ENCODE peak calls at places on chromosomes 12 and 14, in four cellular contexts. O is tibial artery, S is right atrium auricular region, X is transverse colon. P is an unnamed sample.

GRCh38 chr14:22555573-22556011 is 33.4 kb downstream of the DAD1 start:
- DNase-seq in S (no peak), X (no peak), O (no peak), P (no peak)

GRCh38 chr14:22123188-22123560 is 449.6 kb upstream of the OR4E1 start:
- DNase-seq in O (no peak), S (no peak), X (no peak), P (no peak)

GRCh38 chr12:7042847-7043246 is 17.7 kb upstream of the C1S start:
- DNase-seq in O (no peak), S (no peak), X (no peak), P (no peak)

GRCh38 chr14:67166450-67166853 is 22.8 kb upstream of the GARIN2 start:
- DNase-seq in O (no peak), X (peak; percentile 32), S (no peak), P (peak; percentile 47)

GRCh38 chr14:64721391-64721791 is 17.2 kb downstream of the PLEKHG3 start:
- DNase-seq in X (peak; percentile 64), O (peak; percentile 85), S (no peak), P (no peak)

GRCh38 chr14:24425704-24426103 is 3.8 kb downstream of the CBLN3 start:
- DNase-seq in X (no peak), S (no peak), O (no peak), P (peak; percentile 58)

GRCh38 chr14:86639146-86639545 is 1109.2 kb downstream of the FLRT2 start:
- DNase-seq in O (no peak), X (no peak), S (no peak), P (no peak)

GRCh38 chr12:66428261-66428660 is 126.0 kb downstream of the HELB start:
- DNase-seq in O (no peak), S (no peak), X (no peak), P (no peak)

GRCh38 chr14:23438130-23438893 is 2.9 kb upstream of the MYH7 start:
- DNase-seq in S (peak; percentile 66), X (no peak), O (no peak), P (no peak)

GRCh38 chr12:123743002-123743401 is 19.1 kb upstream of the DNAH10 start:
- DNase-seq in O (no peak), S (no peak), X (no peak), P (no peak)

GRCh38 chr12:124294686-124295315 is at the start of gene RFLNA:
- DNase-seq in O (no peak), S (no peak), X (peak; percentile 58), P (no peak)

GRCh38 chr12:127559349-127560040 is 707.5 kb upstream of the TMEM132C start:
- DNase-seq in O (no peak), S (no peak), X (peak; percentile 22), P (peak; percentile 72)

GRCh38 chr12:131021142-131021541 is 67.4 kb downstream of the ADGRD1 start:
- DNase-seq in O (no peak), S (no peak), X (no peak), P (no peak)
- TF ChIP-seq CTCF in O (no peak), S (no peak), X (no peak), P (no peak)

GRCh38 chr14:89958966-89959365 is 3.2 kb downstream of the TDP1 start:
- DNase-seq in S (no peak), O (no peak), X (no peak), P (no peak)
- H3K27ac ChIP-seq in S (no peak overlapping the region), O (no peak overlapping the region), X (no peak overlapping the region), P (no peak overlapping the region)

GRCh38 chr14:45290547-45290946 is 37.5 kb upstream of the MIS18BP1 start:
- DNase-seq in S (no peak), O (no peak), X (no peak), P (no peak)

GRCh38 chr14:45287609-45288008 is 34.6 kb upstream of the MIS18BP1 start:
- DNase-seq in O (no peak), X (no peak), S (no peak), P (no peak)

GRCh38 chr14:45284802-45285201 is 31.8 kb upstream of the MIS18BP1 start:
- DNase-seq in O (no peak), X (no peak), S (no peak), P (no peak)
- H3K4me3 ChIP-seq in O (no peak overlapping the region), X (no peak overlapping the region), S (no peak overlapping the region), P (no peak overlapping the region)

GRCh38 chr14:89013098-89013504 is 188.7 kb downstream of the TTC8 start:
- DNase-seq in X (peak; percentile 79), S (no peak), O (no peak), P (no peak)
- TF ChIP-seq CTCF in X (peak; percentile 51), S (no peak), O (no peak), P (no peak)

GRCh38 chr12:116533343-116534248 is 25.6 kb upstream of the MAP1LC3B2 start:
- DNase-seq in S (no peak), X (peak; percentile 83), O (peak; percentile 63), P (peak; percentile 81)
- H3K27ac ChIP-seq in S (peak overlapping the region; percentile 61), X (peak overlapping the region; percentile 59), O (peak overlapping the region; percentile 62), P (no peak overlapping the region)

DNA sequence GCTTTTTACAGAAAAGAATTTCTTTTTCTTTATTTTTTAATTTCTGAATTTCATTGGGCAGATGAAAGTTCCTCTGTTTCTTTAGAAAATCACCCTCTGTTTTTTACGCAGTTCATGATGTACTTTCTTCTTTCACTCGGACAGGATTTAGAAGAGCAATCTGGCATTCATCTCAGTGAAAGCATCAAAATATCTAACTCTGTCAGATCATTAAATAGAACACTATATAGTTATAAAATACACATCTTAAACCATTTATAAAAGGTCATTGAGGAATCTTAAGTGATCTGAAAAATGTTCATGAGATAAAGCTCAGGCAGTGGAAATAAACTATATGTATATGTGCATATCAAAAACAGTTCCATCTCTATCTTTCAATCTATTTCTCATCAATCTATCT is 3.9 kb downstream of the IFNG-AS1 start:
- DNase-seq in S (no peak), X (no peak), O (no peak), P (no peak)
- H3K4me3 ChIP-seq in S (no peak overlapping the region), X (no peak overlapping the region), O (no peak overlapping the region), P (no peak overlapping the region)

GRCh38 chr14:69244946-69245345 is 15.0 kb upstream of the GALNT16 start:
- DNase-seq in S (no peak), X (no peak), O (no peak), P (peak; percentile 49)

GRCh38 chr14:69249603-69250002 is 10.4 kb upstream of the GALNT16 start:
- DNase-seq in O (no peak), X (no peak), S (no peak), P (no peak)

GRCh38 chr14:69252851-69253250 is 7.1 kb upstream of the GALNT16 start:
- DNase-seq in X (no peak), O (no peak), S (no peak), P (no peak)

GRCh38 chr14:69246331-69246730 is 13.6 kb upstream of the GALNT16 start:
- DNase-seq in S (no peak), O (no peak), X (no peak), P (no peak)

DNA sequence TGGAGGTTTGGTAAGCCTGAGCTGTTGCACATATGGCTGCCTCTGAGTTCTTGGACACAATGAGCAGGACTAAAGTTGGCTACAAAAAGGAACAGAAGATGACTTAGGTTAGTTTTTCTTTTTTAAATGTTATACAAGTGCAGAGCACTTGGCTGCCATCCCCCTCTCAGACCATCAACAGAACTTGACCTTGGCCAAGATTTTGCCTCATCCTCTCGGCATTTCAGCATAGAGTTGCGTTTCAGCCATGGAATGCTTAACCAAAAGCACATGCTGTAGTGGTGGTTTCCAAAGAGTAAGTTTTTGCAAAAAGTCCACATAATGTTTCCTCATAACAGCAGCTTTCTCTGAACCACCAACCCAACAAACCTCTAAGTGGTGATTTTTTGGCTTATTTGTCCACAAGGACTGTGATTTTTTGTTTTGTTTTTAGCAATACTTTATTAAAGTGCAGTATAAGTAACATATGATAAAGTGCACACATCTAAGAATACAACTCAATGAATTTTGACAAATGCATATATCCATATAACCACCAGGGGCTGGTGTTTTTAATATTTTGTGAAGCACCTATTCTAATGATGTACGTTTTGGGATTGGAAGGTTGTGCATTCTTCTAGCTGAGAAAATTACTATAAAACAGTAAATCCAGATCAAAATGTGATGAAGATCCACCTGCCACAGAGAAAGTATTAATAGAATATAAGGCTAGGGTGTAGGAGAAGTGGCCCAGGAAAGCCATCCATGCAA is 12.1 kb upstream of the GALNT16 start:
- DNase-seq in S (peak; percentile 75), O (peak; percentile 77), X (peak; percentile 24), P (peak; percentile 66)
- TF ChIP-seq CTCF in S (no peak), O (peak; percentile 11), X (peak; percentile 11), P (peak; percentile 14)

GRCh38 chr12:44653886-44654527 is 222.1 kb downstream of the NELL2 start:
- DNase-seq in S (no peak), O (no peak), X (no peak), P (no peak)

DNA sequence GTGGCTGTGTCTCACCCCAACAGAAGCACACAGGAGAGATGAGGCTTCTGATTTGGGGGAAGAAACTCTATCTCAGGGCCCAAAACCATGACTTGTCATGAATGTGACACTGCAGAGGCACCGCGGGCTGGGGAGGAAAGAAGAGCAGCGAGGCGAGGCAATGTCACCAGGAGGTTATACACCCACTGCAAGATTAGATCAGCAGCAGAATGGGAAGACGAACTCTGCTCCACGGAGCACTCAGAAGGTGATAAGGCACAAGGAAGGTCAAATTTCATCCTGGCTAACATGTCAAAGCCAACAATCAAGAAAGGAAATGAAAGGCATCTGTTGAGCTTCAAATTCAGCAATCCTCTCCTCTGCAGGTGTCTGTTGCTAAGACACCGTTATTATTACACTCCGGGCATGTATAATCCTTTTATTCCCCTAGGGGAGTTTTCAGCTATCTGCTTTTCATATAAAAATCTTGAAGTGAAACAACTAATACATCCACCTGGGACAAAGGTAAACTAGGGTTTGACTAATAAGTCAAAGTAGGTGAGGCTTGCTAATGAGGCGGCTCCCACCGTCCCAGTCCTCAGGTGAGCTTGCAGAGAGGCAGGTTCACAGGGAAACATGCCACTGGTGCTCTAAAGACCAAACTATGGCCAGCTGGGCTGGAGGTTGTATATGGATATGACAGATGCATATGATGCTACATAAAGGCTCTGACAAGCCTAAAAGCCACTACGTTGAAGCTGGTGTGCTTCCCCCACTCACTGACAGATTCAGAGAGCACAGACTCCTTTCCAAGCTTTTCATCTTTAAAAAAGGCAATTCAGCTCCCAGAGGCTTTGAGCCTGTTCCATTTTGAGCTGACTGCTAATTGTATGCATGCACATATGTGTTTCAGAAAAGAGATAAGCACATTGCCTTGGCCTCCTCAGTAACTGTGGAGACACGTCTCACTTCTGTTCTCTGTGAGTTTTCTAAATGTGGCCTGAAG is 221.2 kb downstream of the NELL2 start:
- DNase-seq in O (no peak), X (no peak), S (no peak), P (no peak)
- H3K27ac ChIP-seq in O (no peak overlapping the region), X (no peak overlapping the region), S (no peak overlapping the region), P (no peak overlapping the region)

GRCh38 chr12:52280796-52281560 is 6.5 kb downstream of the KRT86 start:
- DNase-seq in X (peak; percentile 39), S (peak; percentile 82), O (peak; percentile 50), P (peak; percentile 33)

GRCh38 chr12:52285851-52286530 is 5.3 kb downstream of the KRT81 start:
- DNase-seq in O (no peak), S (no peak), X (no peak), P (no peak)

GRCh38 chr12:52284562-52285171 is 6.7 kb downstream of the KRT81 start:
- DNase-seq in X (no peak), S (no peak), O (no peak), P (no peak)

GRCh38 chr12:52280319-52280795 is 5.9 kb downstream of the KRT86 start:
- DNase-seq in O (peak; percentile 47), X (peak; percentile 58), S (peak; percentile 81), P (no peak)

GRCh38 chr12:52285172-52285745 is 6.1 kb downstream of the KRT81 start:
- DNase-seq in S (no peak), O (no peak), X (no peak), P (no peak)
- H3K4me3 ChIP-seq in S (no peak overlapping the region), O (no peak overlapping the region), X (no peak overlapping the region), P (no peak overlapping the region)